ENCODE peak calls at places on chromosome 4, in ten cellular contexts. One of them, this sample, is unnamed.

GRCh38 chr4:159239534-159239933 is 136.7 kb downstream of the RAPGEF2 start:
- DNase-seq in lower lobe of right lung: no peak
- DNase-seq in neural crest cell: no peak
- DNase-seq in astrocyte: no peak
- DNase-seq in retinal pigment epithelial cell: no peak
- DNase-seq in uterus: no peak
- DNase-seq in ovary: no peak
- DNase-seq in transverse colon: no peak
- DNase-seq in AG10803: no peak
- DNase-seq in GM10248: no peak
- DNase-seq in this sample: no peak

GRCh38 chr4:142091085-142091513 is 454.7 kb downstream of the IL15 start:
- DNase-seq in lower lobe of right lung: no peak
- DNase-seq in neural crest cell: no peak
- DNase-seq in astrocyte: peak; percentile 99
- DNase-seq in retinal pigment epithelial cell: peak; percentile 95
- DNase-seq in uterus: no peak
- DNase-seq in ovary: no peak
- DNase-seq in transverse colon: no peak
- DNase-seq in AG10803: peak; percentile 100
- DNase-seq in GM10248: no peak
- DNase-seq in this sample: no peak

GRCh38 chr4:56505269-56506109 is at the start of gene ARL9:
- DNase-seq in lower lobe of right lung: peak; percentile 74
- DNase-seq in neural crest cell: peak; percentile 33
- DNase-seq in astrocyte: peak; percentile 46
- DNase-seq in retinal pigment epithelial cell: no peak
- DNase-seq in uterus: peak; percentile 54
- DNase-seq in ovary: peak; percentile 49
- DNase-seq in transverse colon: peak; percentile 49
- DNase-seq in AG10803: peak; percentile 40
- DNase-seq in GM10248: peak; percentile 41
- DNase-seq in this sample: peak; percentile 52

GRCh38 chr4:85815796-85816459 is 341.0 kb downstream of the ARHGAP24 start:
- DNase-seq in lower lobe of right lung: no peak
- DNase-seq in neural crest cell: no peak
- DNase-seq in astrocyte: no peak
- DNase-seq in retinal pigment epithelial cell: no peak
- DNase-seq in uterus: no peak
- DNase-seq in ovary: no peak
- DNase-seq in transverse colon: no peak
- DNase-seq in AG10803: no peak
- DNase-seq in GM10248: no peak
- DNase-seq in this sample: no peak

GRCh38 chr4:24352112-24352511 is 232.2 kb downstream of the DHX15 start:
- DNase-seq in lower lobe of right lung: no peak
- DNase-seq in neural crest cell: no peak
- DNase-seq in astrocyte: no peak
- DNase-seq in retinal pigment epithelial cell: no peak
- DNase-seq in uterus: no peak
- DNase-seq in ovary: no peak
- DNase-seq in transverse colon: no peak
- DNase-seq in AG10803: no peak
- DNase-seq in GM10248: no peak
- DNase-seq in this sample: no peak

GRCh38 chr4:16717266-16717970 is 181.0 kb downstream of the LDB2 start:
- DNase-seq in lower lobe of right lung: no peak
- DNase-seq in neural crest cell: no peak
- DNase-seq in astrocyte: peak; percentile 64
- DNase-seq in retinal pigment epithelial cell: no peak
- DNase-seq in uterus: no peak
- DNase-seq in ovary: no peak
- DNase-seq in transverse colon: no peak
- DNase-seq in AG10803: peak; percentile 62
- DNase-seq in GM10248: no peak
- DNase-seq in this sample: no peak

GRCh38 chr4:140861359-140862181 is 105.4 kb upstream of the TBC1D9 start:
- DNase-seq in lower lobe of right lung: no peak
- DNase-seq in neural crest cell: peak; percentile 70
- DNase-seq in astrocyte: peak; percentile 74
- DNase-seq in retinal pigment epithelial cell: peak; percentile 69
- DNase-seq in uterus: peak; percentile 58
- DNase-seq in ovary: peak; percentile 73
- DNase-seq in transverse colon: peak; percentile 60
- DNase-seq in AG10803: peak; percentile 91
- DNase-seq in GM10248: peak; percentile 41
- DNase-seq in this sample: peak; percentile 43

GRCh38 chr4:54333657-54334056 is 104.6 kb downstream of the PDGFRA start:
- DNase-seq in lower lobe of right lung: no peak
- DNase-seq in neural crest cell: no peak
- DNase-seq in astrocyte: no peak
- DNase-seq in retinal pigment epithelial cell: no peak
- DNase-seq in uterus: no peak
- DNase-seq in ovary: no peak
- DNase-seq in transverse colon: no peak
- DNase-seq in AG10803: no peak
- DNase-seq in GM10248: no peak
- DNase-seq in this sample: no peak

GRCh38 chr4:62517721-62518120 is 1317.6 kb downstream of the ADGRL3 start:
- DNase-seq in lower lobe of right lung: no peak
- DNase-seq in neural crest cell: no peak
- DNase-seq in astrocyte: peak; percentile 16
- DNase-seq in retinal pigment epithelial cell: no peak
- DNase-seq in uterus: no peak
- DNase-seq in ovary: no peak
- DNase-seq in transverse colon: no peak
- DNase-seq in AG10803: no peak
- DNase-seq in GM10248: no peak
- DNase-seq in this sample: no peak

DNA sequence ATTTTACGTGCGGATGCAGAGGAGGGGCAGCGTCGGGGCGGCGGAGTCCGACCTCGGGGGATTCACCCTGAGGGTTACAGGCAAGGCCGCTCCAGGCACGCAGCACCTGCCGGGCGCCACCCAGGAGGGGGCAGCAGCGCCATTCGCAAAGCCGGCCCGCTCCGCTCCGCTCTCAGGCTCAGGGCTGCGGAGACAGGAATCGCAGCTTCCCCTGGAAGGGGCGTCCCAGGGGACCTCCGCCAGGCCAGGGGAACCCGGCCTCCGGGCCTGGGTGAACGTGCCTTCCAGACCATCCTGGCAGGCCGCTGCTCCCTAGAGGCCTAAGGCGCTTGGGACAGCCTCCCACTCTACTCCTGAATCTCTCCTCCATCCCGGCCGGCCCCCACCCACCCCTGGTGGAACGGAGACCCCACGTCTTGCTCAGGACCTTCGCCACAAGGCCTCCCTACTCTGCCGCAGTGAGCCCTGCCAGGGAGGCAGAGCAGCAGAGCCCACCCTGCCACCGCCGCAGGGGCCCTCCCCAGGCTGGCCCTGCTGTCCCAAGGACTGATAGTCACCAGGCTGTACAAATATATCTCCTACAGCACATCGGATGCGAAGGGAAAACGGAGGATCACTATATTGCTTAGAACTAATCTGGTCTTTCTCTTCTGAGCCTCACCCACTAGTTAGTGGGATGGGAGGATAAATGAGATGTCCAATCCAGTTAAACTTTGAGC is 114.9 kb downstream of the SMIM20 start:
- DNase-seq in lower lobe of right lung: peak; percentile 86
- DNase-seq in neural crest cell: peak; percentile 76
- DNase-seq in astrocyte: peak; percentile 36
- DNase-seq in retinal pigment epithelial cell: no peak
- DNase-seq in uterus: peak; percentile 81
- DNase-seq in ovary: peak; percentile 72
- DNase-seq in transverse colon: peak; percentile 71
- DNase-seq in AG10803: peak; percentile 65
- DNase-seq in GM10248: peak; percentile 87
- DNase-seq in this sample: peak; percentile 88
- TF ChIP-seq CTCF in lower lobe of right lung: peak; percentile 77
- TF ChIP-seq CTCF in neural crest cell: peak; percentile 76
- TF ChIP-seq CTCF in astrocyte: peak; percentile 60
- TF ChIP-seq CTCF in retinal pigment epithelial cell: peak; percentile 83
- TF ChIP-seq CTCF in uterus: peak; percentile 97
- TF ChIP-seq CTCF in ovary: peak; percentile 37
- TF ChIP-seq CTCF in transverse colon: peak; percentile 57
- TF ChIP-seq CTCF in AG10803: peak; percentile 78
- TF ChIP-seq CTCF in GM10248: peak; percentile 97
- TF ChIP-seq CTCF in this sample: peak; percentile 92

DNA sequence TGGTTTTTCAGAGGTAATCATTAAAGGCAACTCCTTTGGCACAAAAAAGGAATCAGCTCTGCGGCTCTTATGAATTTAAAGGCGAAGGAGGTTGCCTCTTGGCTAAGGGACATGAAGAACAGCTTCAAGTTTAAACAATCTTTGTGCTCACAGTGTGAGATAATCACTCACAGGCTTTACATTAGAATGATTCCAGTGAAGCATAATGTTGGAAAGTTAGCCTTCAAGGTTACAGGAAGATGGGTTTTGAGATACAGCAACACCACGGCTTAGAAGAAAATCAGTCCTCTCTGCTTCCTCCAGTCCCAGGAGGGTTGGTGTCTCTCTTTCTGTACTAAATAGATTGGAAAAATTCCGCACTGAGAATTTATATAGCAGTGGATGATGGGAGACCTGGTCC is 11.6 kb upstream of the SCD5 start:
- DNase-seq in lower lobe of right lung: no peak
- DNase-seq in neural crest cell: no peak
- DNase-seq in astrocyte: no peak
- DNase-seq in retinal pigment epithelial cell: no peak
- DNase-seq in uterus: no peak
- DNase-seq in ovary: no peak
- DNase-seq in transverse colon: no peak
- DNase-seq in AG10803: no peak
- DNase-seq in GM10248: no peak
- DNase-seq in this sample: no peak
- TF ChIP-seq CTCF in lower lobe of right lung: no peak
- TF ChIP-seq CTCF in neural crest cell: no peak
- TF ChIP-seq CTCF in astrocyte: no peak
- TF ChIP-seq CTCF in retinal pigment epithelial cell: no peak
- TF ChIP-seq CTCF in uterus: no peak
- TF ChIP-seq CTCF in ovary: no peak
- TF ChIP-seq CTCF in transverse colon: no peak
- TF ChIP-seq CTCF in AG10803: no peak
- TF ChIP-seq CTCF in GM10248: no peak
- TF ChIP-seq CTCF in this sample: no peak

DNA sequence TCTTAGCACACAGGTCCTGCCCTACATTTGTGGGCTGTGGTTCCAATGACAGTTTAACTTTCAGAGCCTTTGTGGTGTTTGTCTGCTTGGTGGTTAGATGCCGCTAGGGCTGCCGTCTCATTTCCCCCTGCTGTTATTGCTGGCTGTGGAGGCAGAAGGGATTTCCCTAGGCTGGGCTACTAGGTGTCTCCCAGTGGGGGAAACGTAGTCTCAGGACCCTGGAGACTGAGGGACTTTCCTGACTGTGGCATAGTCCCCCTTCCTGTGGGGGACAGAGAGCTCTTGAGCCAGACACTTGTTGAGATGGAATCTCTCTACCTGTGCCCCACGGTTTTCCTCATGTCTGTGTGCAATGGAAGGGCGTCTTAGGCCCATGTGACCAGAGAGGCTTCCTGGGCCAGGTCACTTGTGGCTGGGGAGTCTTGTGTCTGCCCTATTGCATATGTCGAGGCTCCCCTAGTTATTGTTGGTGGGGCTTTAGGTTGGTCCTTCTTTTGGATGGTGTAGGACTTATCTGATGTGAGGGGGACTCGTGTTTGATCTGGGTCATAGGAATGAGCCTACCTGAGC is 68.2 kb downstream of the ARHGAP10 start:
- DNase-seq in lower lobe of right lung: no peak
- DNase-seq in neural crest cell: no peak
- DNase-seq in astrocyte: peak; percentile 36
- DNase-seq in retinal pigment epithelial cell: no peak
- DNase-seq in uterus: no peak
- DNase-seq in ovary: no peak
- DNase-seq in transverse colon: no peak
- DNase-seq in AG10803: no peak
- DNase-seq in GM10248: peak; percentile 74
- DNase-seq in this sample: peak; percentile 70
- TF ChIP-seq CTCF in lower lobe of right lung: no peak
- TF ChIP-seq CTCF in neural crest cell: no peak
- TF ChIP-seq CTCF in astrocyte: no peak
- TF ChIP-seq CTCF in retinal pigment epithelial cell: no peak
- TF ChIP-seq CTCF in uterus: no peak
- TF ChIP-seq CTCF in ovary: no peak
- TF ChIP-seq CTCF in transverse colon: no peak
- TF ChIP-seq CTCF in AG10803: no peak
- TF ChIP-seq CTCF in GM10248: no peak
- TF ChIP-seq CTCF in this sample: no peak

GRCh38 chr4:146340798-146341197 is 126.5 kb downstream of the REELD1 start:
- DNase-seq in lower lobe of right lung: no peak
- DNase-seq in neural crest cell: no peak
- DNase-seq in astrocyte: peak; percentile 23
- DNase-seq in retinal pigment epithelial cell: peak; percentile 6
- DNase-seq in uterus: no peak
- DNase-seq in ovary: no peak
- DNase-seq in transverse colon: no peak
- DNase-seq in AG10803: peak; percentile 30
- DNase-seq in GM10248: no peak
- DNase-seq in this sample: no peak

GRCh38 chr4:146342600-146343192 is 128.4 kb downstream of the REELD1 start:
- DNase-seq in lower lobe of right lung: no peak
- DNase-seq in neural crest cell: peak; percentile 15
- DNase-seq in astrocyte: peak; percentile 13
- DNase-seq in retinal pigment epithelial cell: no peak
- DNase-seq in uterus: no peak
- DNase-seq in ovary: no peak
- DNase-seq in transverse colon: no peak
- DNase-seq in AG10803: peak; percentile 47
- DNase-seq in GM10248: no peak
- DNase-seq in this sample: no peak

GRCh38 chr4:146343776-146344175 is 129.4 kb downstream of the REELD1 start:
- DNase-seq in lower lobe of right lung: no peak
- DNase-seq in neural crest cell: no peak
- DNase-seq in astrocyte: no peak
- DNase-seq in retinal pigment epithelial cell: no peak
- DNase-seq in uterus: no peak
- DNase-seq in ovary: no peak
- DNase-seq in transverse colon: no peak
- DNase-seq in AG10803: no peak
- DNase-seq in GM10248: no peak
- DNase-seq in this sample: no peak

GRCh38 chr4:146346276-146346675 is 131.9 kb downstream of the REELD1 start:
- DNase-seq in lower lobe of right lung: no peak
- DNase-seq in neural crest cell: no peak
- DNase-seq in astrocyte: no peak
- DNase-seq in retinal pigment epithelial cell: no peak
- DNase-seq in uterus: no peak
- DNase-seq in ovary: no peak
- DNase-seq in transverse colon: no peak
- DNase-seq in AG10803: no peak
- DNase-seq in GM10248: peak; percentile 13
- DNase-seq in this sample: peak; percentile 20

DNA sequence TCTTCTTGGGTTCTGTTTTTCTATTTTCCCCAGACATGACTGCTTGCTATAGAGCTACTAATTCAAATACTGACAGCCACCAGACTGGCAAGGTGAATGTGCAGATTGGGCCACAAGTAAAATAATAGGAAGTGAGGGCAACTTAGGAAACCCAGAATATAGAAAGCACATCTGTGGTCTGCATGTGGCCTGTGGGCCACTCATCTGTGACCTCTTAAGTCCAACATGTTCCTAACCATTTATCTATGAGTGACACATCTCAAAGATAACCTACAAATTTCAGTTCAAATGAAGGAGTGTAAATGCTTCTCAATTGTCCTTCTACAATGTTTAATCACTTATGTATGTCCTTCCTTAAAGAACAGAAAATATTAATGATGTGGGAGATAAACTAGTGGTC is 128.9 kb downstream of the REELD1 start:
- DNase-seq in lower lobe of right lung: no peak
- DNase-seq in neural crest cell: no peak
- DNase-seq in astrocyte: no peak
- DNase-seq in retinal pigment epithelial cell: no peak
- DNase-seq in uterus: no peak
- DNase-seq in ovary: no peak
- DNase-seq in transverse colon: no peak
- DNase-seq in AG10803: no peak
- DNase-seq in GM10248: no peak
- DNase-seq in this sample: no peak
- TF ChIP-seq CTCF in lower lobe of right lung: no peak
- TF ChIP-seq CTCF in neural crest cell: no peak
- TF ChIP-seq CTCF in astrocyte: no peak
- TF ChIP-seq CTCF in retinal pigment epithelial cell: no peak
- TF ChIP-seq CTCF in uterus: no peak
- TF ChIP-seq CTCF in ovary: no peak
- TF ChIP-seq CTCF in transverse colon: no peak
- TF ChIP-seq CTCF in AG10803: no peak
- TF ChIP-seq CTCF in GM10248: no peak
- TF ChIP-seq CTCF in this sample: no peak

This sample was measured in GM13976.